ENCODE peak calls at places on chromosome 2, in nine cellular contexts. One of them, this sample, is unnamed.

GRCh38 chr2:220787251-220787650 is 784.9 kb downstream of the EPHA4 start:
- DNase-seq in Panc1: no peak
- DNase-seq in vagina: no peak
- DNase-seq in upper lobe of left lung: no peak
- DNase-seq in sigmoid colon: no peak
- DNase-seq in stomach: no peak
- DNase-seq in GM23338: no peak
- DNase-seq in SK-N-SH: no peak
- DNase-seq in spleen: no peak
- DNase-seq in this sample: no peak

GRCh38 chr2:19682493-19682892 is 219.3 kb downstream of the TTC32 start:
- DNase-seq in Panc1: no peak
- DNase-seq in vagina: no peak
- DNase-seq in upper lobe of left lung: no peak
- DNase-seq in sigmoid colon: no peak
- DNase-seq in stomach: no peak
- DNase-seq in GM23338: no peak
- DNase-seq in SK-N-SH: no peak
- DNase-seq in spleen: no peak
- DNase-seq in this sample: no peak

GRCh38 chr2:10322481-10322880 is 19.8 kb downstream of the HPCAL1 start:
- DNase-seq in Panc1: no peak
- DNase-seq in vagina: no peak
- DNase-seq in upper lobe of left lung: no peak
- DNase-seq in sigmoid colon: peak; percentile 29
- DNase-seq in stomach: no peak
- DNase-seq in GM23338: no peak
- DNase-seq in SK-N-SH: no peak
- DNase-seq in spleen: no peak
- DNase-seq in this sample: no peak

GRCh38 chr2:25316101-25316500 is 25.6 kb downstream of the DNMT3A start:
- DNase-seq in Panc1: no peak
- DNase-seq in vagina: no peak
- DNase-seq in upper lobe of left lung: no peak
- DNase-seq in sigmoid colon: no peak
- DNase-seq in stomach: no peak
- DNase-seq in GM23338: no peak
- DNase-seq in SK-N-SH: no peak
- DNase-seq in spleen: peak; percentile 87
- DNase-seq in this sample: no peak

GRCh38 chr2:169422120-169422519 is 57.2 kb upstream of the BBS5 start:
- DNase-seq in Panc1: no peak
- DNase-seq in vagina: no peak
- DNase-seq in upper lobe of left lung: no peak
- DNase-seq in sigmoid colon: no peak
- DNase-seq in stomach: no peak
- DNase-seq in GM23338: no peak
- DNase-seq in SK-N-SH: no peak
- DNase-seq in spleen: no peak
- DNase-seq in this sample: no peak

GRCh38 chr2:29066989-29067605 is 7.2 kb downstream of the PCARE start:
- DNase-seq in Panc1: no peak
- DNase-seq in vagina: peak; percentile 87
- DNase-seq in upper lobe of left lung: no peak
- DNase-seq in sigmoid colon: no peak
- DNase-seq in stomach: no peak
- DNase-seq in GM23338: no peak
- DNase-seq in SK-N-SH: no peak
- DNase-seq in spleen: no peak
- DNase-seq in this sample: no peak

GRCh38 chr2:111632661-111633060 is 251.3 kb downstream of the ANAPC1 start:
- DNase-seq in Panc1: no peak
- DNase-seq in vagina: no peak
- DNase-seq in upper lobe of left lung: no peak
- DNase-seq in sigmoid colon: no peak
- DNase-seq in stomach: no peak
- DNase-seq in GM23338: no peak
- DNase-seq in SK-N-SH: no peak
- DNase-seq in spleen: no peak
- DNase-seq in this sample: no peak

GRCh38 chr2:210170442-210171303 is 536 bp downstream of the KANSL1L start:
- DNase-seq in Panc1: peak; percentile 77
- DNase-seq in vagina: peak; percentile 98
- DNase-seq in upper lobe of left lung: peak; percentile 94
- DNase-seq in sigmoid colon: peak; percentile 98
- DNase-seq in stomach: peak; percentile 97
- DNase-seq in GM23338: peak; percentile 97
- DNase-seq in SK-N-SH: peak; percentile 92
- DNase-seq in spleen: peak; percentile 98
- DNase-seq in this sample: peak; percentile 98

GRCh38 chr2:198615972-198616371 is 811.6 kb downstream of the PLCL1 start:
- DNase-seq in Panc1: no peak
- DNase-seq in vagina: no peak
- DNase-seq in upper lobe of left lung: no peak
- DNase-seq in sigmoid colon: no peak
- DNase-seq in stomach: no peak
- DNase-seq in GM23338: no peak
- DNase-seq in SK-N-SH: no peak
- DNase-seq in spleen: no peak
- DNase-seq in this sample: peak; percentile 51

GRCh38 chr2:19127616-19128015 is 230.8 kb downstream of the OSR1 start:
- DNase-seq in Panc1: no peak
- DNase-seq in vagina: no peak
- DNase-seq in upper lobe of left lung: no peak
- DNase-seq in sigmoid colon: no peak
- DNase-seq in stomach: no peak
- DNase-seq in GM23338: no peak
- DNase-seq in SK-N-SH: no peak
- DNase-seq in spleen: no peak
- DNase-seq in this sample: no peak

GRCh38 chr2:235591921-235592320 is 98.1 kb downstream of the AGAP1 start:
- DNase-seq in Panc1: no peak
- DNase-seq in vagina: no peak
- DNase-seq in upper lobe of left lung: no peak
- DNase-seq in sigmoid colon: no peak
- DNase-seq in stomach: no peak
- DNase-seq in GM23338: no peak
- DNase-seq in SK-N-SH: no peak
- DNase-seq in spleen: no peak
- DNase-seq in this sample: no peak

GRCh38 chr2:160408205-160408561 is 85.4 kb downstream of the RBMS1 start:
- DNase-seq in Panc1: no peak
- DNase-seq in vagina: no peak
- DNase-seq in upper lobe of left lung: no peak
- DNase-seq in sigmoid colon: no peak
- DNase-seq in stomach: no peak
- DNase-seq in GM23338: no peak
- DNase-seq in SK-N-SH: no peak
- DNase-seq in spleen: no peak
- DNase-seq in this sample: no peak

GRCh38 chr2:42089340-42089925 is 41.6 kb downstream of the PKDCC start:
- DNase-seq in Panc1: no peak
- DNase-seq in vagina: no peak
- DNase-seq in upper lobe of left lung: peak; percentile 86
- DNase-seq in sigmoid colon: peak; percentile 84
- DNase-seq in stomach: peak; percentile 60
- DNase-seq in GM23338: peak; percentile 91
- DNase-seq in SK-N-SH: peak; percentile 64
- DNase-seq in spleen: peak; percentile 90
- DNase-seq in this sample: peak; percentile 69

GRCh38 chr2:207385903-207386302 is 143.9 kb upstream of the CREB1 start:
- DNase-seq in Panc1: no peak
- DNase-seq in vagina: no peak
- DNase-seq in upper lobe of left lung: no peak
- DNase-seq in sigmoid colon: no peak
- DNase-seq in stomach: no peak
- DNase-seq in GM23338: no peak
- DNase-seq in SK-N-SH: no peak
- DNase-seq in spleen: no peak
- DNase-seq in this sample: no peak

GRCh38 chr2:201881382-201881720 is 75.0 kb downstream of the CDK15 start:
- DNase-seq in Panc1: no peak
- DNase-seq in vagina: no peak
- DNase-seq in upper lobe of left lung: no peak
- DNase-seq in sigmoid colon: no peak
- DNase-seq in stomach: no peak
- DNase-seq in GM23338: no peak
- DNase-seq in SK-N-SH: no peak
- DNase-seq in spleen: no peak
- DNase-seq in this sample: no peak

GRCh38 chr2:44237221-44237620 is 38.1 kb upstream of the SLC3A1 start:
- DNase-seq in Panc1: no peak
- DNase-seq in vagina: no peak
- DNase-seq in upper lobe of left lung: no peak
- DNase-seq in sigmoid colon: no peak
- DNase-seq in stomach: no peak
- DNase-seq in GM23338: no peak
- DNase-seq in SK-N-SH: no peak
- DNase-seq in spleen: no peak
- DNase-seq in this sample: no peak

GRCh38 chr2:224185023-224185601 is 146.0 kb upstream of the SERPINE2 start:
- DNase-seq in Panc1: no peak
- DNase-seq in vagina: peak; percentile 29
- DNase-seq in upper lobe of left lung: no peak
- DNase-seq in sigmoid colon: no peak
- DNase-seq in stomach: no peak
- DNase-seq in GM23338: peak; percentile 3
- DNase-seq in SK-N-SH: no peak
- DNase-seq in spleen: no peak
- DNase-seq in this sample: no peak

GRCh38 chr2:64888591-64889309 is 100.4 kb upstream of the SLC1A4 start:
- DNase-seq in Panc1: no peak
- DNase-seq in vagina: no peak
- DNase-seq in upper lobe of left lung: no peak
- DNase-seq in sigmoid colon: no peak
- DNase-seq in stomach: peak; percentile 5
- DNase-seq in GM23338: peak; percentile 51
- DNase-seq in SK-N-SH: no peak
- DNase-seq in spleen: no peak
- DNase-seq in this sample: no peak

GRCh38 chr2:241082338-241083090 is 19.6 kb downstream of the MTERF4 start:
- DNase-seq in Panc1: no peak
- DNase-seq in vagina: peak; percentile 80
- DNase-seq in upper lobe of left lung: no peak
- DNase-seq in sigmoid colon: no peak
- DNase-seq in stomach: no peak
- DNase-seq in GM23338: no peak
- DNase-seq in SK-N-SH: no peak
- DNase-seq in spleen: no peak
- DNase-seq in this sample: no peak

GRCh38 chr2:54546925-54547324 is 90.8 kb downstream of the SPTBN1 start:
- DNase-seq in Panc1: no peak
- DNase-seq in vagina: no peak
- DNase-seq in upper lobe of left lung: no peak
- DNase-seq in sigmoid colon: no peak
- DNase-seq in stomach: no peak
- DNase-seq in GM23338: no peak
- DNase-seq in SK-N-SH: no peak
- DNase-seq in spleen: no peak
- DNase-seq in this sample: no peak
- H3K4me1 ChIP-seq in Panc1: no peaks in the 10 kb centered on the region
- H3K4me1 ChIP-seq in vagina: peaks cover 64% of the 10 kb centered on the region
- H3K4me1 ChIP-seq in upper lobe of left lung: peaks cover 51% of the 10 kb centered on the region
- H3K4me1 ChIP-seq in sigmoid colon: peaks cover 44% of the 10 kb centered on the region
- H3K4me1 ChIP-seq in stomach: peaks cover 31% of the 10 kb centered on the region
- H3K4me1 ChIP-seq in GM23338: peaks cover 12% of the 10 kb centered on the region
- H3K4me1 ChIP-seq in SK-N-SH: peaks cover 12% of the 10 kb centered on the region
- H3K4me1 ChIP-seq in spleen: peaks cover 3% of the 10 kb centered on the region
- H3K4me1 ChIP-seq in this sample: peaks cover 79% of the 10 kb centered on the region

GRCh38 chr2:103804013-103804412 is 1042.2 kb downstream of the TMEM182 start:
- DNase-seq in Panc1: no peak
- DNase-seq in vagina: no peak
- DNase-seq in upper lobe of left lung: no peak
- DNase-seq in sigmoid colon: no peak
- DNase-seq in stomach: no peak
- DNase-seq in GM23338: no peak
- DNase-seq in SK-N-SH: no peak
- DNase-seq in spleen: no peak
- DNase-seq in this sample: no peak

DNA sequence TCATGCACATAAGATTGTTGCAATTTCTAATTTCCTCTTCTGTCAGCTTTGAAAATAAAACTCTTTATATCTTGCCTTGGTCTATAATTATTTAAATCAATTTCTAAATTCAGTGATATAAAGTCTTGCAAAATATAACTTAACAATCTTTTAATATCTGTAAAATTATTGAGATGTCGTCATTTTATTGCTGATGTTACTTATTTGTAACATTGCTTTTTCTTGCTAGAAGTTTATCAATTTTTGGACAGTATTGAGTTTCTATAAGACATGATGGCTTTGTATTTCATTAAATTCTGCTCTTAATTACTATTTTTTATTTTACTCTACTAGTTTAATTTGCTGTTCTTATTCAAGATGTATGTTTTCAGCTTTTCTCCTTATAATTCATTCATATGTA is 1036.5 kb downstream of the TMEM182 start:
- DNase-seq in Panc1: no peak
- DNase-seq in vagina: no peak
- DNase-seq in upper lobe of left lung: no peak
- DNase-seq in sigmoid colon: no peak
- DNase-seq in stomach: no peak
- DNase-seq in GM23338: no peak
- DNase-seq in SK-N-SH: no peak
- DNase-seq in spleen: no peak
- DNase-seq in this sample: no peak
- TF ChIP-seq CTCF in Panc1: no peak
- TF ChIP-seq CTCF in vagina: no peak
- TF ChIP-seq CTCF in upper lobe of left lung: no peak
- TF ChIP-seq CTCF in sigmoid colon: no peak
- TF ChIP-seq CTCF in stomach: no peak
- TF ChIP-seq CTCF in GM23338: no peak
- TF ChIP-seq CTCF in SK-N-SH: no peak
- TF ChIP-seq CTCF in spleen: no peak
- TF ChIP-seq CTCF in this sample: no peak

DNA sequence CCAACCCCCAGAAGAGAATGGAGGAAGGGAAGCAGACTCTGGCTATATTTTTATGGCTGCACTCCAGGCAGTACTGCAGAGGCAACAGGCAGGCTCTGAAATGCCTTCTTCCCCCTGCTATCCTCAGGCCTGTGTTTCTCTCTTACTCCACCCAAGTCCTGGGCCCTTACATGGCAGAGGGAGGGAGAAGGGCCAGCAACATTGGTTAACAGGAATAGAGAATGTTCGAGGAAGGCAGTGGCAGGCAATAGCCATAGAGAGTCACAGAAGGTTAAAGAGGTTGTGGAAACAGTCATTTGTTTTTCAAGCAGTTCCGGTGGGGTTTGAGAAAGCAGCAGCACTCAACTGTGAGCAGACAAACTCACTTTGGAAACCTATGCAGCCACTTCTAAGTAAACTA is 15.1 kb upstream of the DARS1 start:
- DNase-seq in Panc1: no peak
- DNase-seq in vagina: no peak
- DNase-seq in upper lobe of left lung: no peak
- DNase-seq in sigmoid colon: no peak
- DNase-seq in stomach: no peak
- DNase-seq in GM23338: no peak
- DNase-seq in SK-N-SH: no peak
- DNase-seq in spleen: no peak
- DNase-seq in this sample: no peak
- TF ChIP-seq POLR2AphosphoS5 in Panc1: no peak
- TF ChIP-seq POLR2AphosphoS5 in vagina: no peak
- TF ChIP-seq POLR2AphosphoS5 in upper lobe of left lung: no peak
- TF ChIP-seq POLR2AphosphoS5 in sigmoid colon: no peak
- TF ChIP-seq POLR2AphosphoS5 in stomach: no peak
- TF ChIP-seq POLR2AphosphoS5 in GM23338: no peak
- TF ChIP-seq POLR2AphosphoS5 in SK-N-SH: no peak
- TF ChIP-seq POLR2AphosphoS5 in spleen: peak; percentile 58
- TF ChIP-seq POLR2AphosphoS5 in this sample: no peak

GRCh38 chr2:30234180-30234971 is 3.0 kb downstream of the LBH start:
- DNase-seq in Panc1: no peak
- DNase-seq in vagina: no peak
- DNase-seq in upper lobe of left lung: no peak
- DNase-seq in sigmoid colon: peak; percentile 77
- DNase-seq in stomach: peak; percentile 35
- DNase-seq in GM23338: peak; percentile 52
- DNase-seq in SK-N-SH: no peak
- DNase-seq in spleen: peak; percentile 79
- DNase-seq in this sample: peak; percentile 30
- H3K4me1 ChIP-seq in Panc1: peaks cover 8% of the 10 kb centered on the region
- H3K4me1 ChIP-seq in vagina: peaks cover 72% of the 10 kb centered on the region
- H3K4me1 ChIP-seq in upper lobe of left lung: peaks cover 38% of the 10 kb centered on the region
- H3K4me1 ChIP-seq in sigmoid colon: peaks cover 63% of the 10 kb centered on the region
- H3K4me1 ChIP-seq in stomach: peaks cover 43% of the 10 kb centered on the region
- H3K4me1 ChIP-seq in GM23338: peaks cover 16% of the 10 kb centered on the region
- H3K4me1 ChIP-seq in SK-N-SH: peaks cover 22% of the 10 kb centered on the region
- H3K4me1 ChIP-seq in spleen: peaks cover 76% of the 10 kb centered on the region
- H3K4me1 ChIP-seq in this sample: peaks cover 19% of the 10 kb centered on the region